ENCODE peak calls at places on chromosomes 16 and 17, in five cellular contexts. C is heart right ventricle, T is right lobe of liver, E is K562, O is HCT116. R is an unnamed sample. For H3K4me1, the result is how much of the 10 kb centered on the place peaks cover.

GRCh38 chr16:14606102-14606501 is 24.0 kb downstream of the PARN start:
- ATAC-seq in C (no peak), T (no peak), E (no peak), O (no peak), R (no peak)

GRCh38 chr16:79097781-79098180 is 502.8 kb downstream of the MAF start:
- ATAC-seq in C (no peak), T (no peak), E (no peak), O (no peak), R (no peak)

GRCh38 chr17:37273419-37274051 is 102.2 kb upstream of the C17orf78 start:
- ATAC-seq in C (no peak), T (no peak), E (peak), O (peak), R (no peak)

GRCh38 chr17:80348551-80349436 is 66.2 kb upstream of the ENDOV start:
- ATAC-seq in C (no peak), T (no peak), E (no peak), O (no peak), R (no peak)

GRCh38 chr16:57343131-57343731 is 15.4 kb upstream of the CCL22 start:
- ATAC-seq in C (no peak), T (peak), E (no peak), O (no peak), R (no peak)

GRCh38 chr17:76056882-76057281 is 15.4 kb downstream of the SRP68 start:
- ATAC-seq in C (no peak), T (no peak), E (peak), O (no peak), R (no peak)

GRCh38 chr17:81125573-81126081 is 39.7 kb upstream of the PVALEF start:
- ATAC-seq in C (peak), T (no peak), E (no peak), O (no peak), R (no peak)

GRCh38 chr16:13036600-13036999 is 135.2 kb downstream of the SHISA9 start:
- ATAC-seq in C (no peak), T (no peak), E (no peak), O (no peak), R (no peak)

GRCh38 chr17:48852251-48852650 is 21.4 kb downstream of the CALCOCO2 start:
- ATAC-seq in C (no peak), T (no peak), E (no peak), O (no peak), R (no peak)

GRCh38 chr17:10984163-10984562 is 146.3 kb upstream of the PIRT start:
- ATAC-seq in C (no peak), T (no peak), E (no peak), O (no peak), R (no peak)

DNA sequence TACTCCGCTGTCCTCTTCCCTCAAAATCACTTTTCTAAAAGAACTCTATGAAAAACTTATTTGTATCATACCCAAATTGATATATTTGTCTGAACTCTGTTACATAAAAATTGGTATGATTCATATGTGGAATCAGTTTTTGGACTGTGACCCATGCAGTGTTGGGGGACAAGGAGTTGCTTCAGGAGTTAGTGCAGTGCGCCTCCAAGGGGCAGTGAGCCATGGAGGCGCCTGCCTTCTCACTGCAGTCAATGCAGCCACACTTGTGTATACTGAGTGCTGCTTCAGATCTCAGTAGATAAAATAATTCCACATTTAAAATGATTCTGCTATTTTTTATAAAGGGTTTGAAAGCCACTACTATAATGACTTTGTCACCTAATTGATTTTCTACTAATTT is 32.5 kb downstream of the DGKE start:
- ATAC-seq in C (no peak), T (no peak), E (peak), O (peak), R (no peak)
- TF ChIP-seq CTCF in C (peak), T (no peak), E (peak), O (peak), R (no peak)

DNA sequence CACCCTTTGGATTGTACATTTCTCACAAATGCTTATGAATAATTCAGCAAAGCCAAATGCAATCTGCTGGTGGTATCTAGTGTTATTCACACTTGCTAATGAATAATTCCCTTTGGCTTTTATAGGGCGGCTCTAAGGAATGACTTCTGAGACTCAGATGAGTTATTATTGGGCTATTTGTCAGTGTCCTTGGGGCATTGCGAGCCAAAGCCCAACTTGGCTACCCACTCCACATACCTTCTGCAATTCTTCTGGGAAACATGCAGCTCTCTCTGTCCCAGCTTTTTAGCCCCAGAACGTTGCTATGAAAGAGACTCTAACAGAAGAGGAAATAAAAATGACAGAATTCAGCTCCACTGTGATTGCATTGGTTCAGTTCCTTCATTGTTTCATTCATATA is 41.2 kb downstream of the FTO start:
- ATAC-seq in C (peak), T (no peak), E (no peak), O (no peak), R (peak)
- H3K4me3 ChIP-seq in C (no peak), T (no peak), E (no peak), O (peak), R (no peak)

DNA sequence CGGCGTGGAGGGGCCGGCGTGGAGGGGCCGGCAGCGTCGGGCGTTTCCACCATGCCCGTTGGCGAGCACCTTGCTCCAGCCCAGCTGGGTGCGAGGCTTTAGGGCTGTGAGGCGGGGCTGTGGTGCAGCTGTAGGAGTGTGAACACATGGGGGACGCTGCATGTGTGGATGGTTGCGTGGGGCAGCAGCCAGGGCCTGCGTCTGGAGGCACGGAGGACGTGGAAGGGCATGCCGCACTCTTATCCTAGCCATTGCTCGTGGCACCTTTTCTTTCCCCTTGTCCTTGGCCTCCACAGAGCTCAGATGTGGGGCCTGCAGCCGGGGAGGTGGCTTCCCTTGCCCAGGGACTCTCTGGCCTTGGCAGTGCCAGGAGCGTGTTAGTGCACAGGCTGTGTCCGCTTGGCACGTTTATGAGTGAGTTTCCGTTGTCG is 47.8 kb downstream of the PDPK1 start:
- ATAC-seq in C (no peak), T (no peak), E (no peak), O (no peak), R (no peak)
- H3K4me1 ChIP-seq in C (under half), T (under half), E (under half), O (under half), R (under half)

DNA sequence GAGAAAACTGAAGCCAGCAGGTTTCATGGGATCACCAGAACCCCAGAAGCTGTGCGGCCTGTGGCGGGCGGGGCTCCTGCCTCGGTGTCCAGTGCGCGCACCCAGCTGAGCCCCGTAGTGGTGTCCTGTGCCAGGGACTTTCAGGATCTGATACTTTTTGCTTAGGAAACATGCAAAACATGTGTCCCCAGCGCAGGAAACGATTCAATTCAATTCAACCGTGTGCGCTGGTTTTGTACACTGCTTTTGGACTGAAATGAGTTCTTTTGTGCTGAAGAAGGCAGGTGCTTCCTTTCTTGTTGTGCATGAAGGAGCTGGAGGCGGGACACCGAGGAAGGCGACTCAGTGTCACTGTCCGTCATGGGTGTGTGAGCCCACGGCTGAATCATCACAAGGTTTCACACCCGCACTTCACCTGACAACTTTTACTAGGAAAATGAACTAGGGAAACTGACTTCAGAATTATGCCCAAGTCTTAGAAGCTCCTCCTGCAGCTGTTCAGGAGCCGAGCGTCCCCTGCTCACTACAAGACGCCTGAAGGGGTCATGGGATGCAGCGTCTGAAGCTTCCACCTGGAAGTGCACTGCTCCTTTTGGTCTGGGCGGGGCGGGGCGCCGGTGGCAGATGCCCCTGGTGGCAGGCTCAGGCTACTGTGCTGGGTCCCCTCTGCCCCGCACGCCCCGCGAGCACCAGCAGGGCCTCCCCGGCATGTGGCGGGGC is 31.4 kb upstream of the ZNF750 start:
- ATAC-seq in C (peak), T (no peak), E (no peak), O (peak), R (peak)
- TF ChIP-seq CTCF in C (no peak), T (no peak), E (peak), O (peak), R (no peak)

DNA sequence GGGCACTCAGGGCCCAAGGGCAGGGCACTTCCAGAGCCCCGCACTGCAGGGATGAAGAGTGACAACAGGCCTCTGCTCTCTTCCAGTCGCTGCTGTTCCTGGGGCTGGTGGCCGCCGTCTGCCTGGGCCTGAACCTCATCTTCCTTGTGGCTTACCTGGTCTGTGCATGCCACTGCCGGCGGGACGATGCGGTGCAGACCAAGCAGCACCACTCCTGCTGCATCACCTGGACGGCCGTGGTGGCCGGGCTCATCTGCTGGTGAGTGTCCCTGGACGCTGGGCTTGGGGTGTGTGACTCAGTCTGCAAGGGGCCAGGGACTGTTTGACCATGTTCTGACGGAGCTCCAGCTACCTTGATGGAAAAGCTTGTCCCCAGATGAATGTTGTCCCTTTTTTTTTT is 9.0 kb downstream of the TTYH2 start:
- ATAC-seq in C (no peak), T (no peak), E (no peak), O (no peak), R (no peak)
- H3K4me3 ChIP-seq in C (no peak), T (no peak), E (no peak), O (no peak), R (no peak)

R was measured in gastroesophageal sphincter.